ENCODE peak calls at places on chromosome 10, in five cellular contexts. X is transverse colon, L is endothelial cell, E is IMR-90, P is prostate gland. J is an unnamed sample.

GRCh38 chr10:30034433-30035137 is 24.8 kb downstream of the JCAD start:
- DNase-seq in X (no peak), L (no peak), E (no peak), P (no peak), J (no peak)

GRCh38 chr10:96972264-96972663 is 140.2 kb downstream of the LCOR start:
- DNase-seq in X (no peak), L (no peak), E (no peak), P (no peak), J (no peak)

GRCh38 chr10:11180228-11180627 is 162.6 kb downstream of the CELF2 start:
- DNase-seq in X (peak; percentile 35), L (no peak), E (no peak), P (no peak), J (peak; percentile 70)

GRCh38 chr10:74855027-74855426 is 28.6 kb downstream of the KAT6B start:
- DNase-seq in X (peak; percentile 41), L (peak; percentile 3), E (no peak), P (no peak), J (no peak)

GRCh38 chr10:7202804-7203203 is 208.0 kb downstream of the SFMBT2 start:
- DNase-seq in X (no peak), L (no peak), E (no peak), P (peak; percentile 33), J (no peak)

GRCh38 chr10:100291356-100291755 is 4.9 kb upstream of the BLOC1S2 start:
- DNase-seq in X (no peak), L (no peak), E (no peak), P (no peak), J (no peak)

GRCh38 chr10:98087309-98087708 is 47.1 kb upstream of the R3HCC1L start:
- DNase-seq in X (no peak), L (no peak), E (peak; percentile 5), P (no peak), J (no peak)

GRCh38 chr10:18474111-18474455 is 177.3 kb downstream of the NSUN6 start:
- DNase-seq in X (no peak), L (no peak), E (no peak), P (no peak), J (no peak)

GRCh38 chr10:60044221-60044620 is 137.9 kb upstream of the CCDC6 start:
- DNase-seq in X (no peak), L (no peak), E (peak; percentile 51), P (no peak), J (no peak)

GRCh38 chr10:24465899-24466615 is 257.1 kb downstream of the KIAA1217 start:
- DNase-seq in X (peak; percentile 59), L (no peak), E (peak; percentile 96), P (peak; percentile 81), J (no peak)

DNA sequence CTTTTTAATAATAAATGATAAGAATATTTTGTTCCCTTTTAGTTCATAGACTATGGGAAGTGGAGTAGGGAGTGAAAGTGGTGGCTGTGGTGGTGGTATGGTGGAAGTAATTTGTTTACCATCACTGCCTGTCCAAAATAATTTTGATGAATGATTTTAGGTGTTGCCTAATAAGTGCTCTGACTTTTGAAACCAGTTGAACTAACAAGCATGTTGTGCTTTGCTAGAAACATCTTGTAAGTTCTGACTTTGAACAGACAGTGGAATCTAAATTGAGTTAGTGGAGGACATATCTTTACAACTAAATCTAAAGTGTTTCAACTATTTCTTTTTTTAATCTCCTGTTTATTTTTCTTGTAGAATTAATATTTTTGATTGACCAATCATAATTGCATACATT is 49.7 kb downstream of the ZEB1 start:
- DNase-seq in X (no peak), L (no peak), E (no peak), P (no peak), J (no peak)
- TF ChIP-seq CTCF in X (no peak), L (no peak), E (no peak), P (no peak), J (no peak)

DNA sequence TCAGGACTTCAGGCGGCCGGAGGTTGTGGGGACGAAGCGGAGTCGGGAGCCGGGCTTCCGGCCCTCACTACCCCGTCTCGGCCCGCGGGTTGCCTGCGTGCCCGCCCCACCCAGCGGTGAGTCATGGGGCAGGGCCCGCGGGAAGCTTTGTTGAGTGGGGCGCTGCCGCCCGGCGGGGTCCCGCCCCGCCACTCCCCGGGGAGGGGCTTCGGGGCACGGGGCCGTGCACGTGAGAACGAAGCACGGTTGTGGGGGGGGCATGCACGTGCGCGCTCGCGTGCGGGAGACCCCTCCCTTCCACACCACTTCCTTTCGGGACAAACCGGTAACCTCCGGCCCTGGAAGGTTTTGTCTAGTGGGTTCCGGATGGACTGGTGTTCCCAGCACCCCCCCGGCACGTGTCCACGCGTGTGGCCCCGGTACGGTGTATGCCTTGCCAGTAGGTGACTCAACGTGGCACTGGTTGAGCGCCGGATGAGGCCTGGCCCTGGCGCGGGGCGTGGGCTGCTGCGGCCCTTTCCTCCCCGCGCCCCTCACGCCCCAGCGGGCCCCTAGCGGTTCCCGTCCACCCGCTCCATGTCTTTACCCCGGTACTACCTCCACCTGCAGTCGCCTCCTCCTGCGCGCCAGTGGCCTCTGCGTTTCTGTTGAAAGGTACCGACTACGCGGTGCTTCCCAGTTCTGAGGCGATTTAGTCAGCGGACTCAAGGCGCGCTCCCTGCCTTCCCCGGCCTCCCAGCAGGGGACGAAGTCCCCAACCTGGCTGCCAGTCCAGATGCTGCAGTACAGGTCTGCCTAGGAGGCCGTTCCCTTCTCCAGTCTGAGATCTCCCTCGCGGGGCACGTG is 3.1 kb downstream of the ADIRF start:
- DNase-seq in X (peak; percentile 94), L (peak; percentile 66), E (peak; percentile 85), P (peak; percentile 91), J (peak; percentile 94)
- TF ChIP-seq CTCF in X (peak; percentile 12), L (no peak), E (no peak), P (peak; percentile 28), J (peak; percentile 42)

GRCh38 chr10:121237718-121238117 is 360.5 kb downstream of the FGFR2 start:
- DNase-seq in X (no peak), L (no peak), E (no peak), P (no peak), J (no peak)

GRCh38 chr10:121240556-121240955 is 357.7 kb downstream of the FGFR2 start:
- DNase-seq in X (peak; percentile 54), L (no peak), E (no peak), P (no peak), J (peak; percentile 68)

GRCh38 chr10:121243003-121243898 is 355.0 kb downstream of the FGFR2 start:
- DNase-seq in X (no peak), L (no peak), E (no peak), P (no peak), J (no peak)

GRCh38 chr10:121241337-121241736 is 356.9 kb downstream of the FGFR2 start:
- DNase-seq in X (no peak), L (no peak), E (no peak), P (no peak), J (no peak)

GRCh38 chr10:121240011-121240410 is 358.2 kb downstream of the FGFR2 start:
- DNase-seq in X (peak; percentile 82), L (no peak), E (no peak), P (no peak), J (no peak)
- TF ChIP-seq CTCF in X (no peak), L (no peak), E (no peak), P (no peak), J (peak; percentile 1)

GRCh38 chr10:87850742-87851205 is 12.6 kb downstream of the KLLN start:
- DNase-seq in X (peak; percentile 68), L (peak; percentile 50), E (peak; percentile 70), P (peak; percentile 65), J (peak; percentile 49)
- TF ChIP-seq CTCF in X (peak; percentile 65), L (peak; percentile 35), E (peak; percentile 71), P (peak; percentile 72), J (peak; percentile 75)

DNA sequence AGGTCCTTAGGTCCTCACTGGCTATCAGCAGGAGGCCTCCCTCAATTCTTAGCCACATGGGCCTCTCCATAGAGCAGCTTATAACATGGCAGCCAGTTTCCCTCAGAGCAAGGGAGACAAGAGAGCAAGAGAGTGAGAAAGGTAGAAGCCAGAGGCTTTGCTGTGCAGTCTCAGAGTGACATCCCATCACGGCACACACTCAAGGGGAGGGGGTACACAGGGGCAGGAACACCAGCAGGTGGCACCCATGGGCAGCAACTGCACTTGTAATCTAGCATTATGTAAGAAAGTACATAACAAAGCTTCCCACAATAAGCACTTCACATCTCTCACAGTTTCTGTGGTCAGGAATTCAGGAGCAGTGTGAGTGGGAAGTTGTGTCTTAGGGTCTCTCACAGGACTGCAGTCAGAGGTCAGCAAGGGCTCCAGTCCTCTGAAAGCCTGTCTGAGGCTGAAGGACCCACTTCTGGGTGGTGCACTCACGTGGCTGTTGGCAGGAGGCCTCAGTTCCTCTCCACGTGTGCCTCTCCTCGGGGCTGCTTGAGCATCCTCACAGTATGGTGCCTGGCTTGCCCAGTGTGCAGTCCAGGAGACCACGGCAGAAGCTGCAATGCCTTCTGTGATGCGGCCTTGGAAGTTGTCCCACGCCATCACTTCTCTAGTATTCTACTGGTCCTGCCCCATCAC is 159.4 kb downstream of the OAT start:
- DNase-seq in X (no peak), L (no peak), E (no peak), P (no peak), J (no peak)
- TF ChIP-seq CTCF in X (no peak), L (no peak), E (no peak), P (no peak), J (no peak)

GRCh38 chr10:127405221-127405620 is 143.9 kb upstream of the NPS start:
- DNase-seq in X (no peak), L (no peak), E (peak; percentile 79), P (no peak), J (no peak)

GRCh38 chr10:127400216-127400615 is 148.9 kb upstream of the NPS start:
- DNase-seq in X (no peak), L (no peak), E (no peak), P (no peak), J (no peak)

GRCh38 chr10:127399635-127400034 is 149.5 kb upstream of the NPS start:
- DNase-seq in X (no peak), L (no peak), E (no peak), P (no peak), J (no peak)

GRCh38 chr10:127406018-127406550 is 143.0 kb upstream of the NPS start:
- DNase-seq in X (no peak), L (no peak), E (no peak), P (no peak), J (peak; percentile 15)

GRCh38 chr10:127402596-127403409 is 146.3 kb upstream of the NPS start:
- DNase-seq in X (no peak), L (no peak), E (peak; percentile 24), P (no peak), J (no peak)
- TF ChIP-seq CTCF in X (no peak), L (no peak), E (no peak), P (no peak), J (no peak)

DNA sequence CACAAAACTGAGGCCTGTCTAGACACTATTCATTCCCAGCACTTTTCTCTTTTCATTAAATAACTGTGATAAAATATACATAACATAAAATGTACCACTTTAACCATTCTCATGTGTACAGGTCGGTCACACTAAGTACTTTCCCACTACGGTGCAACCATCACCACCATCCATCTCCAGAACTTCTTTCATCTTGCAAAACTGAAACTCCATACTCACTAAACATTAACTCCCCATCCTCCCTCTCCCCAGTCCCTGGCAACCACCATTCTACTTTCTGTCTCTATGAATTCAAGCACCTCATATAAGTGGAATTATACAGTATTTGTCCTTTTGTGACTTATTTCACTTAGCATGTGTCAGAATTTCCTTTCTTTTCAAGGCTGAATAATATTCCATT is 53.0 kb downstream of the ARHGAP12 start:
- DNase-seq in X (no peak), L (no peak), E (no peak), P (no peak), J (no peak)
- TF ChIP-seq CTCF in X (no peak), L (no peak), E (no peak), P (no peak), J (no peak)

DNA sequence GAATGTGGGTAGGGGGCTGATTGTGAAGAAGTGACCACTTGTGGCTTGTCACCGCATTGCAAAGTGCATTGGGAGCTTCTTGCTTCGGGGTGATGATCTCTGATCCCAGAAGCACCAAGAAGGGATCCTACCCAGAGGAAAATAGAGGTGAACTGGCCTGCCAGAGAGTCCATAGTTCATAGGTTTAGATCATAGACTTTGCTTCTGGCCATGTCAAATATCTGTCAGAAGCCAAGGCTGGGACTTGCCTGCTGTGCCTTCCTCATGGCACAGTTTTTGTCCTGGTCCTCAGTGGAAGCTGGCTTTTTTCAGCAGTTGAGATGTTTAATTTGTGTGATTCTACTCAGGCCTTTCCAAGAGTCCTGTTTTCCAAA is 1.1 kb downstream of the ZSWIM8 start:
- DNase-seq in X (no peak), L (no peak), E (no peak), P (no peak), J (no peak)
- TF ChIP-seq CTCF in X (no peak), L (no peak), E (no peak), P (no peak), J (no peak)

J was measured in Peyer's patch.